ENCODE peak calls at places on chromosomes 13 and 19, in nine cellular contexts. Z is lower lobe of right lung; V is CD8-positive, alpha-beta T cell; E is upper lobe of right lung; F is CD4-positive, alpha-beta T cell; O is K562; H is pancreas; R is activated CD8-positive, alpha-beta T cell treated with anti-CD3 and anti-CD28 coated beads, Interleukin-2, amount 10 ng/mL, durations not matched to agents 7 days and 5 days; A is psoas muscle. J is an unnamed sample.

GRCh38 chr13:48542581-48543341 is 9.9 kb upstream of the RCBTB2 start:
- ATAC-seq in Z (peak), V (no peak), E (peak), F (no peak), O (peak), H (peak), R (no peak), A (peak), J (no peak)

GRCh38 chr13:71880753-71881541 is 13.9 kb upstream of the DACH1 start:
- ATAC-seq in Z (no peak), V (no peak), E (no peak), F (no peak), O (no peak), H (no peak), R (no peak), A (no peak), J (no peak)

GRCh38 chr13:22061371-22061805 is 390.5 kb downstream of the FGF9 start:
- ATAC-seq in Z (peak), V (peak), E (peak), F (peak), O (no peak), H (no peak), R (peak), A (no peak), J (peak)

GRCh38 chr19:34692541-34692940 is 15.1 kb downstream of the ZNF302 start:
- ATAC-seq in Z (no peak), V (no peak), E (no peak), F (no peak), O (no peak), H (peak), R (no peak), A (no peak), J (no peak)

GRCh38 chr13:99355267-99356215 is 48.3 kb upstream of the GPR183 start:
- ATAC-seq in Z (no peak), V (peak), E (peak), F (peak), O (no peak), H (no peak), R (peak), A (no peak), J (no peak)

GRCh38 chr13:72657379-72657778 is 70.0 kb downstream of the MZT1 start:
- ATAC-seq in Z (no peak), V (no peak), E (no peak), F (no peak), O (no peak), H (no peak), R (no peak), A (no peak), J (peak)

GRCh38 chr13:65697843-65698242 is 1532.3 kb downstream of the PCDH9 start:
- ATAC-seq in Z (no peak), V (no peak), E (no peak), F (no peak), O (no peak), H (no peak), R (no peak), A (no peak), J (no peak)

GRCh38 chr13:98525852-98526512 is 50.9 kb downstream of the STK24 start:
- ATAC-seq in Z (no peak), V (no peak), E (peak), F (no peak), O (no peak), H (no peak), R (no peak), A (no peak), J (peak)

GRCh38 chr19:38514812-38515633 is 81.5 kb downstream of the RYR1 start:
- ATAC-seq in Z (peak), V (peak), E (peak), F (peak), O (peak), H (peak), R (peak), A (peak), J (peak)

GRCh38 chr19:41354343-41354974 is 737 bp upstream of the TGFB1 start:
- ATAC-seq in Z (no peak), V (no peak), E (no peak), F (no peak), O (no peak), H (no peak), R (no peak), A (no peak), J (no peak)

GRCh38 chr13:24042710-24043440 is 117.6 kb upstream of the SPATA13 start:
- ATAC-seq in Z (peak), V (no peak), E (peak), F (no peak), O (no peak), H (no peak), R (no peak), A (peak), J (no peak)

GRCh38 chr19:10533656-10534386 is 9.9 kb upstream of the ATG4D start:
- ATAC-seq in Z (no peak), V (no peak), E (peak), F (no peak), O (no peak), H (no peak), R (no peak), A (no peak), J (no peak)

GRCh38 chr19:7004313-7004931 is 16.8 kb downstream of the MBD3L2B start:
- ATAC-seq in Z (peak), V (peak), E (peak), F (peak), O (no peak), H (no peak), R (no peak), A (no peak), J (peak)

GRCh38 chr19:4583961-4584669 is 24.6 kb upstream of the SEMA6B start:
- ATAC-seq in Z (no peak), V (no peak), E (no peak), F (no peak), O (peak), H (peak), R (no peak), A (no peak), J (no peak)

GRCh38 chr19:7730286-7731217 is 1.4 kb downstream of the CLEC4G start:
- ATAC-seq in Z (peak), V (peak), E (peak), F (no peak), O (no peak), H (no peak), R (no peak), A (no peak), J (no peak)

GRCh38 chr13:109784590-109785140 is 1.7 kb downstream of the IRS2 start:
- ATAC-seq in Z (peak), V (peak), E (peak), F (no peak), O (no peak), H (no peak), R (peak), A (peak), J (peak)

GRCh38 chr13:20980899-20981298 is 78.4 kb upstream of the XPO4 start:
- ATAC-seq in Z (no peak), V (no peak), E (no peak), F (no peak), O (no peak), H (no peak), R (no peak), A (no peak), J (no peak)

GRCh38 chr13:113969973-113970611 is 3.8 kb downstream of the C13orf46 start:
- ATAC-seq in Z (no peak), V (no peak), E (peak), F (no peak), O (no peak), H (peak), R (no peak), A (peak), J (no peak)

GRCh38 chr13:47484564-47484963 is 516.5 kb downstream of the SUCLA2 start:
- ATAC-seq in Z (peak), V (no peak), E (no peak), F (no peak), O (no peak), H (no peak), R (no peak), A (no peak), J (no peak)

GRCh38 chr13:103436057-103436654 is 369.9 kb upstream of the SLC10A2 start:
- ATAC-seq in Z (no peak), V (no peak), E (no peak), F (no peak), O (no peak), H (no peak), R (no peak), A (no peak), J (no peak)

GRCh38 chr19:33883869-33884519 is 87.3 kb downstream of the KCTD15 start:
- ATAC-seq in Z (peak), V (no peak), E (peak), F (no peak), O (no peak), H (peak), R (no peak), A (peak), J (peak)

GRCh38 chr13:33659894-33660293 is 158.1 kb upstream of the RFC3 start:
- ATAC-seq in Z (peak), V (no peak), E (peak), F (no peak), O (no peak), H (no peak), R (no peak), A (no peak), J (no peak)

GRCh38 chr19:37218592-37218935 is 550 bp downstream of the ZNF383 start:
- ATAC-seq in Z (peak), V (no peak), E (no peak), F (peak), O (peak), H (no peak), R (no peak), A (peak), J (peak)

GRCh38 chr13:76293751-76294150 is 592.5 kb downstream of the KCTD12 start:
- ATAC-seq in Z (no peak), V (no peak), E (no peak), F (no peak), O (no peak), H (no peak), R (no peak), A (peak), J (no peak)

J was measured in activated T-helper 17 cell treated with anti-CD3 and anti-CD28 coated beads, Interleukin-2, amount 50 U/mL, for 72 hours.